ENCODE peak calls at places on chromosomes 5 and 9, in nine cellular contexts. Q is NCI-H1092; N is SK-MEL-5; H is Calu3; C is kidney tubule cell; K is stimulated activated CD4-positive, alpha-beta T cell treated with anti-CD3 and anti-CD28 coated beads, TNF-alpha, amount 100 ng/mL, for 1 hour; O is iris pigment epithelial cell; D is NCI-H2171 treated with DMSO at 0.1 percent for 48 hours; P is naive B cell. W is an unnamed sample.

GRCh38 chr5:126477681-126478117 is 54.5 kb downstream of the GRAMD2B start:
- DNase-seq in C (no peak), O (no peak), H (no peak), P (no peak), K (no peak), D (no peak), Q (no peak), N (no peak), W (no peak)

GRCh38 chr9:89093201-89093600 is 85.4 kb downstream of the SHC3 start:
- DNase-seq in P (no peak), Q (no peak), H (no peak), K (no peak), N (no peak), O (no peak), C (no peak), D (no peak), W (no peak)

GRCh38 chr9:136273244-136273865 is 27.7 kb upstream of the QSOX2 start:
- DNase-seq in K (no peak), P (no peak), N (peak; percentile 82), H (no peak), Q (no peak), D (no peak), O (no peak), C (no peak), W (no peak)

GRCh38 chr5:135253601-135254165 is 145.3 kb downstream of the MACROH2A1 start:
- DNase-seq in H (no peak), K (no peak), N (no peak), D (no peak), O (peak; percentile 55), P (no peak), C (no peak), Q (no peak), W (no peak)

GRCh38 chr9:69672828-69673640 is 863 bp upstream of the APBA1 start:
- DNase-seq in O (peak; percentile 86), K (peak; percentile 29), N (peak; percentile 87), C (peak; percentile 89), Q (peak; percentile 82), D (peak; percentile 89), P (peak; percentile 46), H (peak; percentile 83), W (peak; percentile 64)

GRCh38 chr9:109903515-109904138 is 123.6 kb downstream of the PALM2AKAP2 start:
- DNase-seq in Q (peak; percentile 31), P (peak; percentile 62), K (peak; percentile 16), O (peak; percentile 81), N (peak; percentile 86), C (peak; percentile 78), D (peak; percentile 85), H (peak; percentile 58), W (peak; percentile 73)

GRCh38 chr5:113212244-113212920 is 222.4 kb downstream of the TSSK1B start:
- DNase-seq in H (peak; percentile 31), N (peak; percentile 44), Q (peak; percentile 60), P (no peak), K (no peak), C (peak; percentile 75), D (peak; percentile 82), O (peak; percentile 75), W (peak; percentile 27)

GRCh38 chr5:174423538-174423937 is 300.8 kb upstream of the MSX2 start:
- DNase-seq in P (no peak), K (no peak), Q (no peak), D (no peak), N (no peak), O (no peak), C (no peak), H (no peak), W (no peak)

W was measured in bronchial epithelial cell.